ENCODE peak calls at places on chromosomes 7 and 10, in five cellular contexts. One of them, this sample, is unnamed. For H3K9me3, the result is how much of the 10 kb centered on the place peaks cover.

GRCh38 chr7:3218561-3219225 is 82.4 kb upstream of the SDK1 start:
- DNase-seq in testis: no peak
- DNase-seq in upper lobe of right lung: no peak
- DNase-seq in astrocyte: peak
- DNase-seq in CD8-positive, alpha-beta T cell: no peak
- DNase-seq in this sample: no peak

GRCh38 chr10:75568721-75569120 is 137.3 kb downstream of the LRMDA start:
- DNase-seq in testis: no peak
- DNase-seq in astrocyte: peak
- DNase-seq in upper lobe of right lung: no peak
- DNase-seq in CD8-positive, alpha-beta T cell: no peak
- DNase-seq in this sample: peak

GRCh38 chr7:136405931-136406777 is 429.0 kb upstream of the MTPN start:
- DNase-seq in CD8-positive, alpha-beta T cell: no peak
- DNase-seq in testis: peak
- DNase-seq in astrocyte: peak
- DNase-seq in upper lobe of right lung: no peak
- DNase-seq in this sample: peak

GRCh38 chr10:58384095-58384494 is 1.1 kb upstream of the TFAM start:
- DNase-seq in astrocyte: no peak
- DNase-seq in upper lobe of right lung: no peak
- DNase-seq in testis: no peak
- DNase-seq in CD8-positive, alpha-beta T cell: no peak
- DNase-seq in this sample: no peak

GRCh38 chr7:162583-163297 is 29.6 kb upstream of the FAM20C start:
- DNase-seq in astrocyte: no peak
- DNase-seq in testis: no peak
- DNase-seq in CD8-positive, alpha-beta T cell: no peak
- DNase-seq in upper lobe of right lung: peak
- DNase-seq in this sample: no peak

GRCh38 chr7:99272476-99273045 is at the start of gene MYH16:
- DNase-seq in upper lobe of right lung: no peak
- DNase-seq in testis: no peak
- DNase-seq in astrocyte: peak
- DNase-seq in CD8-positive, alpha-beta T cell: no peak
- DNase-seq in this sample: no peak

GRCh38 chr7:39130304-39130703 is 152.6 kb downstream of the POU6F2 start:
- DNase-seq in astrocyte: no peak
- DNase-seq in upper lobe of right lung: no peak
- DNase-seq in testis: no peak
- DNase-seq in CD8-positive, alpha-beta T cell: no peak
- DNase-seq in this sample: no peak

GRCh38 chr10:132570771-132571564 is 33.4 kb downstream of the INPP5A start:
- DNase-seq in CD8-positive, alpha-beta T cell: no peak
- DNase-seq in testis: no peak
- DNase-seq in astrocyte: no peak
- DNase-seq in upper lobe of right lung: peak
- DNase-seq in this sample: no peak

GRCh38 chr7:47507514-47507913 is 74.4 kb downstream of the TNS3 start:
- DNase-seq in testis: no peak
- DNase-seq in upper lobe of right lung: no peak
- DNase-seq in astrocyte: no peak
- DNase-seq in CD8-positive, alpha-beta T cell: no peak
- DNase-seq in this sample: no peak

GRCh38 chr7:48708635-48709034 is 215.7 kb upstream of the CDC14C start:
- DNase-seq in testis: peak
- DNase-seq in astrocyte: no peak
- DNase-seq in upper lobe of right lung: no peak
- DNase-seq in CD8-positive, alpha-beta T cell: no peak
- DNase-seq in this sample: no peak

GRCh38 chr7:65804887-65805286 is 68.0 kb upstream of the VKORC1L1 start:
- DNase-seq in testis: no peak
- DNase-seq in upper lobe of right lung: no peak
- DNase-seq in astrocyte: no peak
- DNase-seq in CD8-positive, alpha-beta T cell: no peak
- DNase-seq in this sample: no peak

GRCh38 chr10:37269554-37270256 is 144.3 kb downstream of the ANKRD30A start:
- DNase-seq in upper lobe of right lung: no peak
- DNase-seq in CD8-positive, alpha-beta T cell: no peak
- DNase-seq in testis: no peak
- DNase-seq in astrocyte: no peak
- DNase-seq in this sample: no peak

GRCh38 chr10:69974551-69975155 is 78.0 kb upstream of the MACROH2A2 start:
- DNase-seq in CD8-positive, alpha-beta T cell: no peak
- DNase-seq in astrocyte: peak
- DNase-seq in testis: no peak
- DNase-seq in upper lobe of right lung: no peak
- DNase-seq in this sample: no peak

GRCh38 chr10:124740374-124741280 is 3.6 kb downstream of the FAM53B start:
- DNase-seq in testis: peak
- DNase-seq in CD8-positive, alpha-beta T cell: no peak
- DNase-seq in upper lobe of right lung: peak
- DNase-seq in astrocyte: no peak
- DNase-seq in this sample: peak

GRCh38 chr7:65946895-65947294 is 35.1 kb downstream of the GUSB start:
- DNase-seq in astrocyte: no peak
- DNase-seq in CD8-positive, alpha-beta T cell: no peak
- DNase-seq in upper lobe of right lung: no peak
- DNase-seq in testis: peak
- DNase-seq in this sample: no peak

GRCh38 chr7:12493407-12493806 is 77.1 kb upstream of the SCIN start:
- DNase-seq in testis: no peak
- DNase-seq in astrocyte: peak
- DNase-seq in upper lobe of right lung: no peak
- DNase-seq in CD8-positive, alpha-beta T cell: no peak
- DNase-seq in this sample: no peak

DNA sequence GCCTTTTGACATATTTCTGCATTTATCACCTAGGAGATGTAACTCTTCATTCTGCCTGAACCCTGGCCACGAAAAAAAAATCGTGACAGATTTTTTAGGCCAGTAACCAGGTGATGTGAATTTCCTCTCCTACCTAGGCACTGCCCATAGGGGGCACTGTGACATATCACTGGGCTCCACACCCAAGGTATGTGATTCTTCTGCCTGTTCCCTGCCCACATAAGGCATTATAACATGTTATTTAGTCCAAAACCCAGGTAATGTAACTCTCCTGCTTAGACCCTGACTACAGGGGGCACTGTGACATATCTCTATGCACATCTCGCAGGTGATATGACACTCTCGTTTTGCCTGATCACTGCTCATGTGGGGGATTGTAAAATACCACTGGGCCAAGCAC is 29.5 kb upstream of the ZNF107 start:
- DNase-seq in astrocyte: no peak
- DNase-seq in testis: no peak
- DNase-seq in CD8-positive, alpha-beta T cell: peak
- DNase-seq in upper lobe of right lung: no peak
- DNase-seq in this sample: no peak
- H3K9me3 ChIP-seq in astrocyte: under half
- H3K9me3 ChIP-seq in testis: under half
- H3K9me3 ChIP-seq in CD8-positive, alpha-beta T cell: under half
- H3K9me3 ChIP-seq in upper lobe of right lung: under half
- H3K9me3 ChIP-seq in this sample: under half

DNA sequence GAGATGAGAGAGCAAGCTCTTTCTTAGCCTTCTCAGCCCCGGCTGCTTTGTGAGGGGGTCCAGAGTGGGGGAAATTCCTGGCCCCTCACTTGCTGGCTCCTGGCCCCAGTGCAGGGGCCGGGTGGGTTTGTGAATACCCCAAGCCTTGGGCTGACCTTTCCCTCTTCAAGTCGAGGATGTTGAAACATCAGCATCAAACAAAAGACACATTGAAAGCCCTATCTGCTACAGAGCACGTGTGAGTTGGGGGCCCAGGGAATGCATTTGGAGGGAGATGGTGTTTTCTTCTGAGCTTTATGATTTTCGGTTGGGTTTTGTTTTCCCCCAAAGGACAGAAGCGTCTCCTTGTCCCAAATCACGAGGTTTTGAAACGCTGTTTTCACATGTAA is 2.8 kb downstream of the ZMIZ1 start:
- DNase-seq in CD8-positive, alpha-beta T cell: no peak
- DNase-seq in testis: no peak
- DNase-seq in astrocyte: no peak
- DNase-seq in upper lobe of right lung: no peak
- DNase-seq in this sample: no peak
- H3K4me3 ChIP-seq in CD8-positive, alpha-beta T cell: no peak
- H3K4me3 ChIP-seq in testis: peak
- H3K4me3 ChIP-seq in astrocyte: peak
- H3K4me3 ChIP-seq in upper lobe of right lung: peak
- H3K4me3 ChIP-seq in this sample: peak

GRCh38 chr7:158185653-158186052 is 402.0 kb downstream of the PTPRN2 start:
- DNase-seq in testis: no peak
- DNase-seq in astrocyte: no peak
- DNase-seq in CD8-positive, alpha-beta T cell: no peak
- DNase-seq in upper lobe of right lung: no peak
- DNase-seq in this sample: no peak

GRCh38 chr7:158188676-158189075 is 398.9 kb downstream of the PTPRN2 start:
- DNase-seq in CD8-positive, alpha-beta T cell: no peak
- DNase-seq in astrocyte: no peak
- DNase-seq in testis: peak
- DNase-seq in upper lobe of right lung: no peak
- DNase-seq in this sample: no peak

GRCh38 chr7:158190756-158191155 is 396.9 kb downstream of the PTPRN2 start:
- DNase-seq in upper lobe of right lung: no peak
- DNase-seq in CD8-positive, alpha-beta T cell: no peak
- DNase-seq in astrocyte: no peak
- DNase-seq in testis: no peak
- DNase-seq in this sample: no peak

GRCh38 chr7:158186406-158186805 is 401.2 kb downstream of the PTPRN2 start:
- DNase-seq in upper lobe of right lung: no peak
- DNase-seq in astrocyte: no peak
- DNase-seq in testis: no peak
- DNase-seq in CD8-positive, alpha-beta T cell: no peak
- DNase-seq in this sample: no peak

GRCh38 chr7:158187055-158187770 is 400.4 kb downstream of the PTPRN2 start:
- DNase-seq in upper lobe of right lung: no peak
- DNase-seq in astrocyte: peak
- DNase-seq in CD8-positive, alpha-beta T cell: no peak
- DNase-seq in testis: no peak
- DNase-seq in this sample: no peak
- H3K9me3 ChIP-seq in upper lobe of right lung: under half
- H3K9me3 ChIP-seq in astrocyte: under half
- H3K9me3 ChIP-seq in CD8-positive, alpha-beta T cell: under half
- H3K9me3 ChIP-seq in testis: under half
- H3K9me3 ChIP-seq in this sample: under half

GRCh38 chr7:127252380-127252718 is 392 bp downstream of the GRM8 start:
- DNase-seq in upper lobe of right lung: no peak
- DNase-seq in CD8-positive, alpha-beta T cell: no peak
- DNase-seq in testis: no peak
- DNase-seq in astrocyte: no peak
- DNase-seq in this sample: no peak

GRCh38 chr7:127251458-127252379 is 1.0 kb downstream of the GRM8 start:
- DNase-seq in CD8-positive, alpha-beta T cell: no peak
- DNase-seq in testis: no peak
- DNase-seq in astrocyte: no peak
- DNase-seq in upper lobe of right lung: no peak
- DNase-seq in this sample: no peak

GRCh38 chr7:127252736-127253288 is at the start of gene GRM8:
- DNase-seq in testis: peak
- DNase-seq in CD8-positive, alpha-beta T cell: peak
- DNase-seq in upper lobe of right lung: peak
- DNase-seq in astrocyte: peak
- DNase-seq in this sample: peak

GRCh38 chr7:127251048-127251451 is 1.7 kb downstream of the GRM8 start:
- DNase-seq in testis: no peak
- DNase-seq in upper lobe of right lung: no peak
- DNase-seq in CD8-positive, alpha-beta T cell: no peak
- DNase-seq in astrocyte: no peak
- DNase-seq in this sample: no peak

GRCh38 chr7:127250312-127251047 is 2.3 kb downstream of the GRM8 start:
- DNase-seq in upper lobe of right lung: no peak
- DNase-seq in testis: no peak
- DNase-seq in CD8-positive, alpha-beta T cell: no peak
- DNase-seq in astrocyte: no peak
- DNase-seq in this sample: no peak
- H3K4me3 ChIP-seq in upper lobe of right lung: no peak
- H3K4me3 ChIP-seq in testis: no peak
- H3K4me3 ChIP-seq in CD8-positive, alpha-beta T cell: no peak
- H3K4me3 ChIP-seq in astrocyte: no peak
- H3K4me3 ChIP-seq in this sample: no peak

This sample was measured in uterus.